ENCODE peak calls at places on chromosomes 6 and 20, in four cellular contexts. D is lower lobe of right lung, W is fibroblast of the aortic adventitia, M is heart left ventricle. U is an unnamed sample.
A peak's percentile ranks its signal among the peaks of the same experiment; 100 is the strongest.

GRCh38 chr6:170152989-170153388 is 137.9 kb downstream of the DLL1 start:
- DNase-seq in D (peak; percentile 72), M (peak; percentile 71), W (no peak), U (no peak)

GRCh38 chr20:43669332-43669731 is 2.4 kb downstream of the MYBL2 start:
- DNase-seq in W (no peak), D (no peak), M (no peak), U (no peak)

GRCh38 chr6:42428326-42429041 is 23.2 kb downstream of the TRERF1 start:
- DNase-seq in M (peak; percentile 72), W (peak; percentile 61), D (no peak), U (no peak)

GRCh38 chr6:82381278-82381677 is 17.7 kb downstream of the TPBG start:
- DNase-seq in M (no peak), D (no peak), W (no peak), U (no peak)

GRCh38 chr6:99344289-99344688 is 5.2 kb downstream of the FAXC start:
- DNase-seq in W (peak; percentile 36), D (no peak), M (no peak), U (no peak)

GRCh38 chr6:129730477-129731165 is 20.6 kb upstream of the ARHGAP18 start:
- DNase-seq in W (peak; percentile 46), M (no peak), D (no peak), U (no peak)

GRCh38 chr6:148888853-148889252 is 142.0 kb downstream of the UST start:
- DNase-seq in D (no peak), M (no peak), W (peak; percentile 78), U (no peak)

GRCh38 chr6:101312652-101313051 is 80.9 kb upstream of the GRIK2 start:
- DNase-seq in D (no peak), M (no peak), W (no peak), U (no peak)

GRCh38 chr6:15363523-15364400 is 117.9 kb downstream of the JARID2 start:
- DNase-seq in M (no peak), W (no peak), D (no peak), U (no peak)

GRCh38 chr6:52049252-52050050 is 38.0 kb downstream of the PKHD1 start:
- DNase-seq in D (no peak), W (peak; percentile 58), M (no peak), U (no peak)

GRCh38 chr6:111846511-111847409 is 26.5 kb downstream of the FYN start:
- DNase-seq in W (peak; percentile 55), D (no peak), M (peak; percentile 72), U (no peak)

GRCh38 chr6:30789606-30790005 is 45.3 kb upstream of the IER3 start:
- DNase-seq in D (no peak), W (no peak), M (no peak), U (no peak)

GRCh38 chr6:169302255-169302654 is 48.6 kb upstream of the THBS2 start:
- DNase-seq in W (no peak), M (no peak), D (no peak), U (no peak)

GRCh38 chr20:33443006-33443511 is 504 bp downstream of the SNTA1 start:
- DNase-seq in M (no peak), D (no peak), W (no peak), U (no peak)

GRCh38 chr6:38170666-38171065 is 351.1 kb downstream of the ZFAND3 start:
- DNase-seq in M (peak; percentile 22), D (peak; percentile 10), W (no peak), U (no peak)

GRCh38 chr20:63701329-63702035 is 5.0 kb downstream of the TNFRSF6B start:
- DNase-seq in W (no peak), M (no peak), D (no peak), U (peak; percentile 7)

GRCh38 chr6:170108456-170108855 is 182.4 kb downstream of the DLL1 start:
- DNase-seq in W (no peak), M (peak; percentile 27), D (no peak), U (no peak)

GRCh38 chr6:27394073-27394472 is 5.5 kb downstream of the ZNF391 start:
- DNase-seq in W (no peak), M (no peak), D (no peak), U (no peak)

GRCh38 chr6:27383481-27383880 is 5.1 kb upstream of the ZNF391 start:
- DNase-seq in W (no peak), M (no peak), D (no peak), U (no peak)

GRCh38 chr6:27392623-27393022 is 4.1 kb downstream of the ZNF391 start:
- DNase-seq in D (no peak), W (no peak), M (no peak), U (no peak)

GRCh38 chr6:27383011-27383410 is 5.5 kb upstream of the ZNF391 start:
- DNase-seq in M (no peak), W (no peak), D (no peak), U (no peak)

GRCh38 chr6:27388293-27389197 is at the start of gene ZNF391:
- DNase-seq in W (peak; percentile 85), M (peak; percentile 80), D (peak; percentile 78), U (peak; percentile 48)
- TF ChIP-seq CTCF in W (no peak), M (no peak), D (no peak), U (no peak)

GRCh38 chr20:19760371-19760721 is 2.3 kb downstream of the RIN2 start:
- DNase-seq in W (no peak), M (no peak), D (no peak), U (no peak)

GRCh38 chr20:19756756-19757486 is 1.1 kb upstream of the RIN2 start:
- DNase-seq in D (no peak), M (no peak), W (no peak), U (no peak)

GRCh38 chr20:19757973-19758887 is at the start of gene RIN2:
- DNase-seq in M (peak; percentile 91), W (peak; percentile 85), D (peak; percentile 95), U (peak; percentile 51)

GRCh38 chr20:19757487-19757972 is 528 bp upstream of the RIN2 start:
- DNase-seq in W (peak; percentile 79), D (peak; percentile 89), M (peak; percentile 93), U (peak; percentile 33)

DNA sequence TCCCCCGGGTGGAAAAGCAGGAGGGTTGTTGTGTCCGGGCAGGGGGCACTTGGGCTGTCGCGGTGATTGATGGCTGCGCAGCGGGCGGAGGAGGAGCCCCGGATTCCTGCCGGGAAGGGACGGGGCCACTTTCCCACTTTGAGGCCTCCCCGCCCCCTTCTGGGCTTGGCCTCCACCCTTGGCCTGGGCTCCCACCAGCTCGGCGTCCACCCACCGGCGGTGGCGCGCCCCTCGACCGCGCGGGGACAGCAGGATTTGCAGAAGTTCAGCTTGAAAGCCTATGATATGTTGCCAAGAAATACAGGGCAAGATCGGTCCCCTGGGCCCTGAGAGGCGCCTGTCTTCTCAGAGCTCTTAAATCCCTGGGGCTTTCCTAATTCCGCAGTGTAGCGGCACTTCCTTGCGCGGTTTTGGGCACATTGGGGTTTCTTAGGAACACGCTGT is 852 bp downstream of the RIN2 start:
- DNase-seq in D (peak; percentile 86), M (peak; percentile 90), W (peak; percentile 39), U (no peak)
- TF ChIP-seq CTCF in D (no peak), M (peak; percentile 41), W (no peak), U (no peak)

DNA sequence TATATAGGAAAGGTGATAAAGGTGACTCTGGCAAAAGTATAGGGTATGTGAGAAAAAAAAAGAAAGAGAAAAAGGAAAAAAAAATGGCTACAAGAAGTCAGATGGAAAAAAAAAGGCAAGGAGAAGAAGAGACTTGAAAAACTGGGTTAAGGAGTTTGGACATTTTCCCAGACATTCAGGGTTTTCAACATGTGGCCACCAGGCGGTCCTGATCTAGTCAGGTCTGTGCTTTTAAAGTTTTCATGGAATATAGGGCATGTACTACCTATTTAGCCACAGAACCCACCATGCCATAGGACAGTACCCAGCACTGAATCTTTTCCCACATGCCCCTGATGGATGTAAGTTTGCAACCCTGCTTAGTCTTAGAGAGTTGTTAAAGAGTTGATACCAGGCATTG is 433.7 kb downstream of the MAFB start:
- DNase-seq in M (no peak), D (no peak), W (peak; percentile 6), U (no peak)
- TF ChIP-seq CTCF in M (peak; percentile 23), D (no peak), W (peak; percentile 16), U (no peak)

GRCh38 chr20:51586005-51586440 is 43.5 kb upstream of the NFATC2 start:
- DNase-seq in M (no peak), D (no peak), W (peak; percentile 92), U (no peak)

GRCh38 chr20:51584116-51584515 is 41.6 kb upstream of the NFATC2 start:
- DNase-seq in M (no peak), D (no peak), W (no peak), U (no peak)

GRCh38 chr20:51583073-51583472 is 40.6 kb upstream of the NFATC2 start:
- DNase-seq in W (no peak), M (no peak), D (no peak), U (no peak)

GRCh38 chr20:51583499-51583898 is 41.0 kb upstream of the NFATC2 start:
- DNase-seq in W (no peak), D (no peak), M (no peak), U (no peak)

GRCh38 chr20:51584737-51585136 is 42.2 kb upstream of the NFATC2 start:
- DNase-seq in D (no peak), M (no peak), W (no peak), U (no peak)
- TF ChIP-seq CTCF in D (no peak), M (no peak), W (no peak), U (no peak)

GRCh38 chr20:13494019-13494418 is 144.7 kb downstream of the TASP1 start:
- DNase-seq in D (no peak), M (no peak), W (peak; percentile 18), U (no peak)

GRCh38 chr20:13486694-13487093 is 152.0 kb downstream of the TASP1 start:
- DNase-seq in W (no peak), M (no peak), D (no peak), U (no peak)

GRCh38 chr20:13493143-13493542 is 145.6 kb downstream of the TASP1 start:
- DNase-seq in M (no peak), W (no peak), D (no peak), U (no peak)

GRCh38 chr20:13487202-13487601 is 151.5 kb downstream of the TASP1 start:
- DNase-seq in W (no peak), M (no peak), D (no peak), U (no peak)

DNA sequence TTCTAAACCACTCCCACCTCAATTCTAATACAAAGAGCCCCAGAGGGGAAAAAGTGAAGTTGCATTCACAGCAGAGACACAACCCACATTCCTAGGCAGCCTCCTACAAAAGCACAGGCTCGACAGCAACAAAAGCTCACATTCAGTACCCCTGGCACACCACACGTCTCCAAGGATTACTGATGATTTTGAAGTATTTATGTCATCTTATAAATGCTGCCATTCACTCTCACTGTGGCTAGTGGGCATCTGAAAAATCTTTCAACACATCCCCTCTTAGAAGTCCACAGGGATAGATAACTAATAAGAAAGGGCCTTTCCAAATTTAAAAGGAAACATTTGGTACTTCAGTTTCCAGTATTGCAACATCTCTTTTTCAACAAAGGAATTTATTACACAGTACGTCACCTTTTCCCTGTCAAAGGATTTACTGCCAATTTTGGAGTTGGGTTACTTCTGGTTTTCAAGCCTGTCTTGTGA is 146.7 kb downstream of the TASP1 start:
- DNase-seq in M (no peak), W (peak; percentile 89), D (no peak), U (no peak)
- TF ChIP-seq CTCF in M (no peak), W (peak; percentile 29), D (no peak), U (no peak)

GRCh38 chr6:143531720-143532504 is 20.4 kb upstream of the FUCA2 start:
- DNase-seq in M (no peak), D (no peak), W (no peak), U (no peak)

GRCh38 chr6:143528164-143528811 is 16.8 kb upstream of the FUCA2 start:
- DNase-seq in D (no peak), M (no peak), W (no peak), U (no peak)

GRCh38 chr6:143527677-143528076 is 16.2 kb upstream of the FUCA2 start:
- DNase-seq in M (no peak), D (no peak), W (no peak), U (no peak)

GRCh38 chr6:143529095-143529494 is 17.6 kb upstream of the FUCA2 start:
- DNase-seq in W (no peak), M (no peak), D (no peak), U (no peak)
- TF ChIP-seq CTCF in W (no peak), M (peak; percentile 3), D (no peak), U (no peak)

GRCh38 chr6:150741633-150742200 is 123.8 kb upstream of the MTHFD1L start:
- DNase-seq in D (no peak), W (no peak), M (no peak), U (no peak)
- TF ChIP-seq CTCF in D (peak; percentile 55), W (peak; percentile 30), M (peak; percentile 46), U (no peak)

U was measured in omental fat pad.